ENCODE peak calls at places on chromosomes 16 and 17, in ten cellular contexts. V, N, C, Y, B, L, G, E, Z and R are unnamed samples.

GRCh38 chr17:61405047-61405685 is 5.5 kb downstream of the TBX2 start:
- DNase-seq in Z (no peak), B (no peak), G (no peak), Y (no peak), V (no peak), L (no peak), E (no peak), C (no peak), N (no peak), R (no peak)

GRCh38 chr17:82367724-82368524 is 3.6 kb upstream of the UTS2R start:
- DNase-seq in B (no peak), L (no peak), E (no peak), C (no peak), V (no peak), Z (peak), N (peak), G (no peak), Y (no peak), R (peak)

GRCh38 chr17:4986403-4986802 is 1.1 kb downstream of the CAMTA2 start:
- DNase-seq in N (no peak), L (no peak), B (no peak), V (no peak), C (no peak), G (peak), Y (no peak), E (no peak), Z (no peak), R (peak)

GRCh38 chr16:55728797-55729196 is 73.0 kb downstream of the SLC6A2 start:
- DNase-seq in C (no peak), L (no peak), E (no peak), B (no peak), Y (no peak), N (no peak), Z (no peak), G (no peak), V (peak), R (no peak)

GRCh38 chr17:4751925-4752324 is 12.2 kb upstream of the CXCL16 start:
- DNase-seq in E (no peak), V (no peak), C (no peak), G (no peak), Y (no peak), L (no peak), Z (no peak), N (no peak), B (no peak), R (no peak)

GRCh38 chr17:69405096-69405495 is 9.4 kb upstream of the MAP2K6 start:
- DNase-seq in V (no peak), G (no peak), L (no peak), C (no peak), B (no peak), E (no peak), Z (no peak), Y (no peak), N (no peak), R (no peak)

GRCh38 chr16:30637952-30638351 is 12.8 kb upstream of the PRR14 start:
- DNase-seq in E (no peak), V (no peak), C (no peak), Z (peak), Y (no peak), B (peak), L (peak), G (no peak), N (peak), R (peak)

GRCh38 chr16:31179153-31179746 is 689 bp upstream of the FUS start:
- DNase-seq in C (no peak), E (no peak), Y (no peak), N (no peak), Z (no peak), L (no peak), G (no peak), B (no peak), V (no peak), R (no peak)

GRCh38 chr17:42311240-42312034 is 23.1 kb downstream of the STAT5A start:
- DNase-seq in L (no peak), V (peak), Z (peak), N (no peak), G (peak), E (no peak), B (no peak), C (peak), Y (peak), R (no peak)

GRCh38 chr17:46023783-46024388 is 24.8 kb downstream of the STH start:
- DNase-seq in V (no peak), B (no peak), L (no peak), Y (no peak), G (no peak), Z (no peak), C (no peak), E (no peak), N (no peak), R (no peak)

GRCh38 chr17:45123930-45124796 is 8.2 kb downstream of the PLCD3 start:
- DNase-seq in N (peak), C (no peak), E (no peak), B (no peak), Z (peak), V (no peak), Y (peak), L (peak), G (peak), R (peak)

GRCh38 chr16:81232740-81233367 is 5.6 kb upstream of the BCO1 start:
- DNase-seq in V (no peak), N (no peak), E (no peak), C (no peak), G (no peak), L (no peak), B (no peak), Z (no peak), Y (no peak), R (no peak)

GRCh38 chr17:59846391-59847165 is 46.2 kb downstream of the TUBD1 start:
- DNase-seq in C (no peak), B (peak), Y (peak), L (peak), N (peak), V (peak), Z (peak), G (peak), E (no peak), R (peak)

GRCh38 chr16:53849994-53850393 is 146.0 kb downstream of the FTO start:
- DNase-seq in Y (no peak), E (no peak), B (no peak), N (no peak), Z (no peak), C (no peak), L (no peak), V (no peak), G (no peak), R (no peak)

GRCh38 chr16:67949645-67950044 is 5.7 kb upstream of the LCAT start:
- DNase-seq in E (no peak), L (no peak), B (no peak), C (no peak), Y (no peak), Z (no peak), V (no peak), G (no peak), N (no peak), R (no peak)

GRCh38 chr16:56332464-56333079 is 92.8 kb downstream of the AMFR start:
- DNase-seq in C (no peak), Z (peak), B (no peak), G (peak), Y (no peak), L (peak), N (peak), E (no peak), V (peak), R (peak)

GRCh38 chr16:17476414-17477259 is 5.9 kb upstream of the XYLT1 start:
- DNase-seq in N (peak), V (peak), Y (peak), L (peak), B (peak), E (no peak), Z (peak), C (peak), G (peak), R (peak)

GRCh38 chr16:58494981-58495860 is 4.7 kb upstream of the NDRG4 start:
- DNase-seq in C (peak), G (peak), N (peak), V (peak), Z (peak), E (peak), Y (peak), B (peak), L (peak), R (peak)

GRCh38 chr17:29004081-29004692 is 1.6 kb downstream of the SEZ6 start:
- DNase-seq in Z (peak), G (no peak), E (no peak), L (no peak), Y (peak), N (no peak), B (no peak), V (peak), C (no peak), R (no peak)